ENCODE peak calls at places on chromosomes 12 and 14, in ten cellular contexts. L is activated CD8-positive, alpha-beta T cell treated with anti-CD3 and anti-CD28 coated beads, Interleukin-2, amount 10 ng/mL, durations not matched to agents 7 days and 5 days; P is left cardiac atrium; S is Right ventricle myocardium superior; I is central memory CD8-positive, alpha-beta T cell; D is aorta; X is HepG2; R is lower lobe of right lung; J is CD4-positive, alpha-beta T cell; Q is SK-N-SH treated with all-trans-retinoic acid at 6 μM for 48 hours. O is an unnamed sample.

GRCh38 chr14:54637829-54638446 is 71.0 kb downstream of the SAMD4A start:
- ATAC-seq in L (no peak), P (no peak), S (no peak), I (no peak), D (no peak), X (no peak), R (no peak), J (no peak), Q (peak; percentile 71), O (no peak)

GRCh38 chr14:73176673-73177072 is 40.4 kb downstream of the PSEN1 start:
- ATAC-seq in L (no peak), P (no peak), S (no peak), I (no peak), D (peak; percentile 19), X (no peak), R (peak; percentile 73), J (no peak), Q (no peak), O (no peak)

GRCh38 chr14:91140672-91141071 is 26.8 kb downstream of the DGLUCY start:
- ATAC-seq in L (no peak), P (no peak), S (no peak), I (no peak), D (no peak), X (peak; percentile 88), R (no peak), J (no peak), Q (peak; percentile 69), O (no peak)

GRCh38 chr14:72301352-72301751 is 369.1 kb downstream of the RGS6 start:
- ATAC-seq in L (no peak), P (peak; percentile 46), S (no peak), I (no peak), D (no peak), X (no peak), R (no peak), J (no peak), Q (no peak), O (no peak)

GRCh38 chr14:44866770-44867169 is 95.0 kb downstream of the KLHL28 start:
- ATAC-seq in L (no peak), P (no peak), S (no peak), I (no peak), D (no peak), X (no peak), R (no peak), J (no peak), Q (no peak), O (peak; percentile 52)

GRCh38 chr12:69509308-69509736 is 39.1 kb downstream of the FRS2 start:
- ATAC-seq in L (no peak), P (no peak), S (no peak), I (no peak), D (no peak), X (no peak), R (no peak), J (no peak), Q (peak; percentile 78), O (no peak)

GRCh38 chr12:99087278-99087677 is 442.2 kb downstream of the APAF1 start:
- ATAC-seq in L (no peak), P (no peak), S (no peak), I (no peak), D (no peak), X (no peak), R (no peak), J (no peak), Q (no peak), O (no peak)

GRCh38 chr12:16187684-16188083 is 89.8 kb downstream of the SLC15A5 start:
- ATAC-seq in L (no peak), P (no peak), S (no peak), I (no peak), D (no peak), X (no peak), R (no peak), J (no peak), Q (no peak), O (no peak)

GRCh38 chr12:132170094-132170636 is 25.9 kb downstream of the NOC4L start:
- ATAC-seq in L (no peak), P (no peak), S (no peak), I (no peak), D (no peak), X (no peak), R (no peak), J (no peak), Q (peak; percentile 46), O (no peak)

GRCh38 chr14:55799523-55800095 is 219.6 kb downstream of the KTN1 start:
- ATAC-seq in L (no peak), P (peak; percentile 48), S (no peak), I (no peak), D (no peak), X (no peak), R (no peak), J (no peak), Q (no peak), O (no peak)

GRCh38 chr14:103748539-103748867 is 32.9 kb downstream of the ZFYVE21 start:
- ATAC-seq in L (peak; percentile 99), P (no peak), S (no peak), I (peak; percentile 100), D (no peak), X (no peak), R (peak; percentile 21), J (peak; percentile 99), Q (no peak), O (peak; percentile 50)

GRCh38 chr14:37617864-37618365 is 22.5 kb downstream of the TTC6 start:
- ATAC-seq in L (no peak), P (no peak), S (no peak), I (no peak), D (no peak), X (no peak), R (no peak), J (no peak), Q (no peak), O (no peak)

GRCh38 chr14:69001375-69001774 is 22.3 kb upstream of the ACTN1 start:
- ATAC-seq in L (no peak), P (no peak), S (no peak), I (no peak), D (no peak), X (no peak), R (no peak), J (no peak), Q (no peak), O (no peak)

GRCh38 chr14:56294125-56294524 is 175.9 kb downstream of the PELI2 start:
- ATAC-seq in L (no peak), P (no peak), S (no peak), I (no peak), D (no peak), X (peak; percentile 66), R (peak; percentile 43), J (no peak), Q (peak; percentile 55), O (no peak)

GRCh38 chr14:52051251-52051650 is 17.6 kb downstream of the NID2 start:
- ATAC-seq in L (no peak), P (no peak), S (peak; percentile 8), I (no peak), D (no peak), X (no peak), R (no peak), J (no peak), Q (no peak), O (no peak)

GRCh38 chr12:12195516-12195915 is 71.3 kb downstream of the LRP6 start:
- ATAC-seq in L (no peak), P (no peak), S (no peak), I (no peak), D (no peak), X (no peak), R (no peak), J (no peak), Q (no peak), O (no peak)

GRCh38 chr14:23154876-23155587 is 28.4 kb downstream of the SLC7A8 start:
- ATAC-seq in L (no peak), P (peak; percentile 89), S (peak; percentile 85), I (no peak), D (peak; percentile 88), X (peak; percentile 6), R (peak; percentile 75), J (peak; percentile 41), Q (peak; percentile 66), O (no peak)

GRCh38 chr12:11242656-11243055 is 26.9 kb downstream of the PRB3 start:
- ATAC-seq in L (no peak), P (no peak), S (no peak), I (no peak), D (no peak), X (no peak), R (no peak), J (no peak), Q (no peak), O (no peak)

GRCh38 chr12:56724660-56724988 is 475 bp downstream of the NACA start:
- ATAC-seq in L (no peak), P (peak; percentile 16), S (peak; percentile 14), I (no peak), D (peak; percentile 4), X (peak; percentile 4), R (peak; percentile 1), J (no peak), Q (peak; percentile 10), O (no peak)

GRCh38 chr12:19165446-19165845 is 35.9 kb downstream of the PLEKHA5 start:
- ATAC-seq in L (no peak), P (no peak), S (no peak), I (no peak), D (no peak), X (no peak), R (no peak), J (no peak), Q (no peak), O (no peak)

GRCh38 chr14:76884853-76885276 is 58.7 kb downstream of the LRRC74A start:
- ATAC-seq in L (no peak), P (peak; percentile 87), S (peak; percentile 78), I (no peak), D (peak; percentile 53), X (no peak), R (peak; percentile 71), J (no peak), Q (no peak), O (peak; percentile 18)

GRCh38 chr12:132133952-132134652 is 10.0 kb downstream of the DDX51 start:
- ATAC-seq in L (peak; percentile 5), P (peak; percentile 7), S (peak; percentile 16), I (no peak), D (peak; percentile 19), X (peak; percentile 84), R (peak; percentile 9), J (no peak), Q (no peak), O (peak; percentile 50)

GRCh38 chr14:91152499-91152898 is 38.6 kb downstream of the DGLUCY start:
- ATAC-seq in L (no peak), P (no peak), S (no peak), I (no peak), D (no peak), X (no peak), R (no peak), J (no peak), Q (no peak), O (no peak)

GRCh38 chr12:96878704-96879103 is 28.4 kb upstream of the NEDD1 start:
- ATAC-seq in L (no peak), P (peak; percentile 56), S (no peak), I (no peak), D (no peak), X (no peak), R (no peak), J (no peak), Q (peak; percentile 85), O (no peak)

GRCh38 chr12:97276198-97276580 is 186.4 kb upstream of the RMST start:
- ATAC-seq in L (no peak), P (no peak), S (no peak), I (no peak), D (no peak), X (no peak), R (no peak), J (no peak), Q (no peak), O (no peak)

GRCh38 chr12:15984097-15984800 is 73.1 kb downstream of the DERA start:
- ATAC-seq in L (no peak), P (no peak), S (no peak), I (no peak), D (no peak), X (no peak), R (peak; percentile 13), J (no peak), Q (no peak), O (peak; percentile 8)

O was measured in stimulated activated memory B cell treated with anti-CD40 and anti-IgM and Interleukin-4, amounts not matched to agents 10 μg/mL and 1 μg/mL and 100 μg/mL, for 72 hours.